ENCODE peak calls at places on chromosomes 3 and 15, in eight cellular contexts. C, P, D, I, U, T, X and E are unnamed samples.

GRCh38 chr3:50525987-50526386 is 22.6 kb upstream of the CACNA2D2 start:
- DNase-seq in T (peak; percentile 15), P (peak; percentile 67), U (peak; percentile 71), D (peak; percentile 23), X (peak; percentile 65), C (peak; percentile 39), I (peak; percentile 83), E (peak; percentile 73)

GRCh38 chr15:94777037-94777436 is 545.7 kb downstream of the MCTP2 start:
- DNase-seq in I (no peak), C (no peak), U (no peak), P (no peak), T (no peak), D (no peak), X (no peak), E (no peak)

GRCh38 chr3:120324185-120324584 is 25.0 kb downstream of the LRRC58 start:
- DNase-seq in D (no peak), X (no peak), C (no peak), P (no peak), T (no peak), I (no peak), U (no peak), E (no peak)

GRCh38 chr3:10238330-10238995 is 9.8 kb upstream of the TATDN2 start:
- DNase-seq in I (peak; percentile 57), P (no peak), X (no peak), D (peak; percentile 27), C (no peak), T (no peak), U (no peak), E (no peak)

GRCh38 chr15:95812491-95812890 is 518.0 kb upstream of the NR2F2 start:
- DNase-seq in I (no peak), P (no peak), C (no peak), X (no peak), T (no peak), U (no peak), D (no peak), E (no peak)

GRCh38 chr3:168952551-168952950 is 711.0 kb downstream of the MECOM start:
- DNase-seq in U (no peak), P (no peak), T (no peak), I (no peak), D (no peak), C (no peak), X (peak; percentile 23), E (peak; percentile 10)

GRCh38 chr15:61182955-61183354 is 46.1 kb downstream of the RORA start:
- DNase-seq in P (no peak), C (no peak), D (no peak), T (no peak), I (no peak), X (no peak), U (no peak), E (no peak)

GRCh38 chr3:197371521-197372075 is 73.2 kb upstream of the DLG1 start:
- DNase-seq in D (no peak), U (no peak), T (no peak), X (no peak), C (no peak), P (no peak), I (no peak), E (no peak)

GRCh38 chr15:59622289-59622688 is 10.7 kb downstream of the GCNT3 start:
- DNase-seq in X (peak; percentile 62), T (peak; percentile 48), D (peak; percentile 6), P (peak; percentile 51), C (no peak), U (peak; percentile 58), I (peak; percentile 64), E (peak; percentile 38)

GRCh38 chr15:89732451-89733172 is 18.4 kb downstream of the MESP1 start:
- DNase-seq in D (no peak), U (no peak), T (no peak), P (no peak), X (no peak), C (no peak), I (no peak), E (no peak)

GRCh38 chr15:98785408-98785795 is 137.1 kb downstream of the IGF1R start:
- DNase-seq in T (no peak), U (no peak), I (no peak), P (no peak), C (no peak), X (no peak), D (no peak), E (no peak)

GRCh38 chr15:68447209-68447608 is 15.2 kb upstream of the ITGA11 start:
- DNase-seq in I (no peak), C (no peak), T (no peak), U (no peak), D (no peak), X (no peak), P (no peak), E (no peak)

GRCh38 chr3:150497956-150498355 is 48.3 kb downstream of the SERP1 start:
- DNase-seq in X (peak; percentile 46), P (no peak), T (no peak), C (no peak), U (no peak), D (no peak), I (no peak), E (peak; percentile 48)

GRCh38 chr3:197700095-197700494 is 36.6 kb downstream of the RUBCN start:
- DNase-seq in U (no peak), P (no peak), T (no peak), I (no peak), X (no peak), C (no peak), D (no peak), E (no peak)

GRCh38 chr3:51338632-51339031 is 46.5 kb upstream of the MANF start:
- DNase-seq in I (no peak), X (no peak), C (no peak), T (peak; percentile 10), P (no peak), D (no peak), U (no peak), E (no peak)